ENCODE peak calls at places on chromosomes 13 and 19, in nine cellular contexts. G is HCT116, A is OCI-LY7, K is neural progenitor cell, Q is hepatocyte, Y is GM23248, O is MM.1S, P is SK-N-SH, H is GM23338. T is an unnamed sample.

GRCh38 chr13:40472427-40473220 is 193.8 kb downstream of the FOXO1 start:
- DNase-seq in G (no peak), A (no peak), K (no peak), Q (no peak), Y (no peak), O (no peak), P (no peak), H (no peak), T (no peak)

GRCh38 chr13:102141625-102142472 is 260.0 kb downstream of the FGF14 start:
- DNase-seq in G (no peak), A (peak; percentile 1), K (peak; percentile 31), Q (peak; percentile 30), Y (peak; percentile 67), O (peak; percentile 27), P (no peak), H (peak; percentile 46), T (peak; percentile 39)

GRCh38 chr19:33819875-33820781 is 23.5 kb downstream of the KCTD15 start:
- DNase-seq in G (no peak), A (peak; percentile 54), K (peak; percentile 80), Q (peak; percentile 74), Y (peak; percentile 85), O (peak; percentile 32), P (peak; percentile 36), H (peak; percentile 84), T (peak; percentile 85)

GRCh38 chr13:77779461-77780272 is 82.2 kb downstream of the SLAIN1 start:
- DNase-seq in G (peak; percentile 18), A (peak; percentile 59), K (peak; percentile 69), Q (peak; percentile 77), Y (peak; percentile 76), O (peak; percentile 85), P (peak; percentile 36), H (peak; percentile 76), T (peak; percentile 63)

GRCh38 chr19:10450191-10450852 is 30.0 kb downstream of the PDE4A start:
- DNase-seq in G (no peak), A (no peak), K (no peak), Q (no peak), Y (no peak), O (no peak), P (peak; percentile 14), H (no peak), T (no peak)

GRCh38 chr13:52862358-52863206 is 14.1 kb upstream of the PCDH8 start:
- DNase-seq in G (peak; percentile 24), A (peak; percentile 19), K (peak; percentile 64), Q (no peak), Y (peak; percentile 6), O (no peak), P (peak; percentile 59), H (peak; percentile 77), T (peak; percentile 15)

GRCh38 chr13:99626461-99627082 is 125.3 kb downstream of the TM9SF2 start:
- DNase-seq in G (peak; percentile 37), A (no peak), K (peak; percentile 18), Q (no peak), Y (peak; percentile 87), O (no peak), P (no peak), H (no peak), T (peak; percentile 68)

GRCh38 chr19:43482193-43482592 is 16.8 kb upstream of the LYPD3 start:
- DNase-seq in G (no peak), A (no peak), K (no peak), Q (no peak), Y (no peak), O (no peak), P (no peak), H (no peak), T (no peak)

GRCh38 chr19:58352760-58353671 is at the start of gene A1BG:
- DNase-seq in G (no peak), A (no peak), K (no peak), Q (no peak), Y (no peak), O (no peak), P (no peak), H (no peak), T (no peak)

GRCh38 chr13:28754698-28755545 is 36.2 kb upstream of the SLC46A3 start:
- DNase-seq in G (peak; percentile 19), A (peak; percentile 44), K (no peak), Q (peak; percentile 46), Y (peak; percentile 26), O (no peak), P (peak; percentile 38), H (peak; percentile 71), T (peak; percentile 44)

GRCh38 chr19:28313633-28314032 is 899.3 kb downstream of the UQCRFS1 start:
- DNase-seq in G (no peak), A (no peak), K (no peak), Q (no peak), Y (peak; percentile 94), O (no peak), P (no peak), H (no peak), T (peak; percentile 2)

DNA sequence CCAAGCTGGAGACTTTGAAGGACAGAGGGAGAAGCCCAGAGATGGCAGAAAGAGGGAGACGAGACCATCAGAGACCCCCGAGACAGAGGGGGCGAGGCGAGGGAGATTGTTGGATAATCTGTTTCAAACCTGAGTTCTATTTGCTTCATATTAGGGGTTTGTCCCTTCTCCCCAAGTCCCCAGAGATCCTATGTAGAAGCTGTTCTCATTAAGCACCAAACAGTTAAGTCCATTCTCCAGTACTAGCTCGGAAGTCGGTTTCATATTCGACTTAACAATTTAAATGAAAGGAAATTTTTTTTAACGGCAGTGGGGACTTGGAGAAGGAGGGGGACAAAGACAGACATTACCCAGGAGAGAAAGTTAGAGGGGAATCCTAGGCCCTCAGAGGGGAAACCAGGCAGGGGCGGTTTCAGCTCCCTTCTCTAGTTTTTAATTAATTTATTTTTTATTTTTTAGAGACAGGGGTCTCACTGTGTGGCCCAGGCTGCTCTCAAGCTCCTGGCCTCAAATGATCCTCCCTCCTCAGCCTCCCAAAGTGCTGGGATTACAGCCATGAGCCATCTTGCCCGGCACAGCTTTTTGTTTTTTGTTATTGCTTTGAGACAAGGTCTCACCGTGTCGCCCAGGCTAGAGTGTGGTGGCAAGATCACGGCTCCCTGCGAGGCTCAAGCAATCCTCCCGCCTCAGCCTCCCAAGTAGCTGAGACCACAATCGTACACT is 13.6 kb upstream of the TLE2 start:
- DNase-seq in G (no peak), A (no peak), K (no peak), Q (no peak), Y (no peak), O (no peak), P (no peak), H (no peak), T (no peak)
- TF ChIP-seq EZH2phosphoT487 in G (no peak), A (no peak), K (no peak), Q (no peak), Y (no peak), O (no peak), P (no peak), H (no peak), T (no peak)

GRCh38 chr13:29801102-29801501 is 49.3 kb downstream of the UBL3 start:
- DNase-seq in G (no peak), A (no peak), K (no peak), Q (no peak), Y (no peak), O (no peak), P (no peak), H (no peak), T (no peak)

GRCh38 chr13:29803221-29803620 is 47.2 kb downstream of the UBL3 start:
- DNase-seq in G (no peak), A (no peak), K (no peak), Q (no peak), Y (no peak), O (no peak), P (no peak), H (no peak), T (no peak)

GRCh38 chr13:29802621-29803020 is 47.8 kb downstream of the UBL3 start:
- DNase-seq in G (no peak), A (no peak), K (no peak), Q (no peak), Y (peak; percentile 62), O (no peak), P (no peak), H (no peak), T (no peak)

GRCh38 chr13:29800687-29801086 is 49.7 kb downstream of the UBL3 start:
- DNase-seq in G (no peak), A (no peak), K (peak; percentile 16), Q (no peak), Y (no peak), O (no peak), P (no peak), H (peak; percentile 16), T (no peak)

GRCh38 chr13:29801737-29802305 is 48.6 kb downstream of the UBL3 start:
- DNase-seq in G (no peak), A (peak; percentile 20), K (no peak), Q (no peak), Y (peak; percentile 28), O (no peak), P (no peak), H (peak; percentile 33), T (no peak)
- TF ChIP-seq EZH2phosphoT487 in G (no peak), A (no peak), K (no peak), Q (no peak), Y (no peak), O (no peak), P (no peak), H (no peak), T (no peak)

GRCh38 chr19:38988632-38989031 is 13.1 kb upstream of the FBXO17 start:
- DNase-seq in G (no peak), A (no peak), K (no peak), Q (no peak), Y (no peak), O (no peak), P (no peak), H (no peak), T (no peak)

GRCh38 chr19:38985262-38985661 is 9.7 kb upstream of the FBXO17 start:
- DNase-seq in G (no peak), A (no peak), K (no peak), Q (no peak), Y (no peak), O (no peak), P (no peak), H (no peak), T (no peak)

GRCh38 chr19:38993271-38993670 is 17.7 kb upstream of the FBXO17 start:
- DNase-seq in G (no peak), A (no peak), K (no peak), Q (peak; percentile 34), Y (peak; percentile 88), O (no peak), P (no peak), H (no peak), T (peak; percentile 73)

GRCh38 chr19:38990949-38991697 is 15.6 kb upstream of the FBXO17 start:
- DNase-seq in G (no peak), A (no peak), K (no peak), Q (no peak), Y (peak; percentile 58), O (no peak), P (no peak), H (no peak), T (peak; percentile 60)

GRCh38 chr19:38989066-38989605 is 13.6 kb upstream of the FBXO17 start:
- DNase-seq in G (no peak), A (no peak), K (peak; percentile 84), Q (peak; percentile 65), Y (peak; percentile 27), O (no peak), P (peak; percentile 30), H (peak; percentile 82), T (peak; percentile 7)
- TF ChIP-seq EZH2phosphoT487 in G (no peak), A (no peak), K (no peak), Q (no peak), Y (no peak), O (no peak), P (no peak), H (no peak), T (no peak)

DNA sequence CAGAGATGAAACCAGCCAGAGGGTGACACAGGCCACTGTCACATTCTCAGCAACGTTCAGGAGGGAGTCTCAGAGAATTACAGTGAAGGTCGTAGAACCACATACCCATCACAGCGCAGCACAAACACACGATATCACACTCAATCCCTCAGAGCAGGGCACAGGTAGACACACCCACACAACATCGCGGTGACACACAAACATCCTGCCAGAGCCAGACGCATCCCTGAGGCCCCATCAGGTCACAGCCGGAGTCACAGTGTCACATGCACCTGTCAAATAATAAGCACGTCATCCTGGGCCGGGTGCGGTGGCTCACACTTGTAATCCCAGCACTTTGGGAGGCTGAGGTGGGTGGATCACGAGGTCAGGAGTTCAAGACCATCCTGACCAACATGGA is 17.5 kb downstream of the ELAVL3 start:
- DNase-seq in G (no peak), A (peak; percentile 38), K (no peak), Q (no peak), Y (no peak), O (no peak), P (no peak), H (no peak), T (no peak)
- TF ChIP-seq EZH2phosphoT487 in G (no peak), A (no peak), K (no peak), Q (no peak), Y (no peak), O (no peak), P (no peak), H (no peak), T (no peak)